ENCODE peak calls at places on chromosomes 12 and 14, in five cellular contexts. D is CD8-positive, alpha-beta T cell; P is psoas muscle; L is gastrocnemius medialis; T is CD8-positive, alpha-beta memory T cell. H is an unnamed sample.

GRCh38 chr12:124506832-124507153 is 60.6 kb downstream of the NCOR2 start:
- DNase-seq in D (no peak), P (no peak), L (no peak), T (no peak), H (no peak)

GRCh38 chr14:88849717-88850116 is 25.3 kb downstream of the TTC8 start:
- DNase-seq in D (no peak), P (no peak), L (no peak), T (no peak), H (no peak)

GRCh38 chr14:55382483-55382882 is 29.1 kb downstream of the ATG14 start:
- DNase-seq in D (no peak), P (no peak), L (no peak), T (no peak), H (no peak)

GRCh38 chr12:100504820-100505219 is 31.2 kb downstream of the NR1H4 start:
- DNase-seq in D (no peak), P (no peak), L (no peak), T (no peak), H (no peak)

GRCh38 chr14:39365354-39365753 is 66.9 kb downstream of the FBXO33 start:
- DNase-seq in D (no peak), P (no peak), L (no peak), T (no peak), H (no peak)

GRCh38 chr12:129927316-129927900 is 23.6 kb upstream of the TMEM132D start:
- DNase-seq in D (no peak), P (no peak), L (no peak), T (no peak), H (no peak)

GRCh38 chr12:7444076-7444475 is at the start of gene CD163L1:
- DNase-seq in D (no peak), P (no peak), L (no peak), T (no peak), H (no peak)

GRCh38 chr14:63200767-63201166 is 3.5 kb upstream of the RHOJ start:
- DNase-seq in D (no peak), P (no peak), L (no peak), T (no peak), H (no peak)

GRCh38 chr14:94575730-94576585 is 5.3 kb upstream of the SERPINA5 start:
- DNase-seq in D (no peak), P (no peak), L (no peak), T (no peak), H (no peak)

GRCh38 chr12:100154472-100155247 is 12.0 kb upstream of the BLTP3B start:
- DNase-seq in D (peak), P (peak), L (peak), T (peak), H (peak)

GRCh38 chr12:25811656-25812126 is 146.8 kb upstream of the RASSF8 start:
- DNase-seq in D (no peak), P (no peak), L (no peak), T (no peak), H (no peak)

GRCh38 chr14:104723651-104724406 is at the start of gene ADSS1:
- DNase-seq in D (peak), P (peak), L (peak), T (peak), H (no peak)

GRCh38 chr12:74415633-74416032 is 122.0 kb upstream of the ATXN7L3B start:
- DNase-seq in D (no peak), P (no peak), L (no peak), T (no peak), H (no peak)

GRCh38 chr12:8698132-8698829 is 490 bp downstream of the RIMKLB start:
- DNase-seq in D (peak), P (peak), L (peak), T (peak), H (no peak)

GRCh38 chr14:22821193-22822016 is 6.2 kb upstream of the SLC7A7 start:
- DNase-seq in D (no peak), P (no peak), L (no peak), T (no peak), H (no peak)

GRCh38 chr12:113401066-113402000 is 2.4 kb downstream of the SDS start:
- DNase-seq in D (no peak), P (no peak), L (no peak), T (no peak), H (no peak)

GRCh38 chr12:14322403-14322802 is 43.1 kb upstream of the ATF7IP start:
- DNase-seq in D (no peak), P (no peak), L (no peak), T (no peak), H (no peak)

GRCh38 chr12:7650091-7650490 is 15.6 kb downstream of the APOBEC1 start:
- DNase-seq in D (no peak), P (no peak), L (no peak), T (no peak), H (no peak)

GRCh38 chr12:6333029-6333428 is 8.8 kb downstream of the TNFRSF1A start:
- DNase-seq in D (peak), P (peak), L (no peak), T (peak), H (no peak)

GRCh38 chr12:94305293-94305957 is 154.2 kb downstream of the CEP83 start:
- DNase-seq in D (no peak), P (no peak), L (no peak), T (no peak), H (no peak)

GRCh38 chr14:72547999-72548398 is 345.9 kb downstream of the DPF3 start:
- DNase-seq in D (no peak), P (no peak), L (no peak), T (no peak), H (no peak)

GRCh38 chr14:98959958-98960616 is 311.9 kb downstream of the BCL11B start:
- DNase-seq in D (no peak), P (no peak), L (no peak), T (no peak), H (no peak)

GRCh38 chr14:21347201-21347600 is 36.6 kb downstream of the SUPT16H start:
- DNase-seq in D (no peak), P (no peak), L (no peak), T (no peak), H (no peak)

GRCh38 chr12:632102-632696 is 31.0 kb downstream of the NINJ2 start:
- DNase-seq in D (no peak), P (peak), L (peak), T (no peak), H (no peak)

GRCh38 chr12:59431266-59431665 is 164.6 kb upstream of the SLC16A7 start:
- DNase-seq in D (no peak), P (no peak), L (no peak), T (no peak), H (no peak)

GRCh38 chr12:4526923-4527546 is 11.7 kb upstream of the RAD51AP1 start:
- DNase-seq in D (no peak), P (no peak), L (no peak), T (peak), H (no peak)

GRCh38 chr14:31071151-31071550 is 45.0 kb upstream of the STRN3 start:
- DNase-seq in D (no peak), P (no peak), L (no peak), T (no peak), H (no peak)

GRCh38 chr12:66813137-66813867 is 134.4 kb upstream of the GRIP1 start:
- DNase-seq in D (no peak), P (no peak), L (no peak), T (no peak), H (no peak)

GRCh38 chr12:64672925-64673409 is 62.7 kb downstream of the RASSF3 start:
- DNase-seq in D (no peak), P (peak), L (no peak), T (peak), H (no peak)

GRCh38 chr12:66312189-66312588 is 9.9 kb downstream of the HELB start:
- DNase-seq in D (no peak), P (no peak), L (no peak), T (no peak), H (no peak)

GRCh38 chr12:66879392-66879791 is 200.5 kb upstream of the GRIP1 start:
- DNase-seq in D (no peak), P (no peak), L (no peak), T (no peak), H (no peak)

DNA sequence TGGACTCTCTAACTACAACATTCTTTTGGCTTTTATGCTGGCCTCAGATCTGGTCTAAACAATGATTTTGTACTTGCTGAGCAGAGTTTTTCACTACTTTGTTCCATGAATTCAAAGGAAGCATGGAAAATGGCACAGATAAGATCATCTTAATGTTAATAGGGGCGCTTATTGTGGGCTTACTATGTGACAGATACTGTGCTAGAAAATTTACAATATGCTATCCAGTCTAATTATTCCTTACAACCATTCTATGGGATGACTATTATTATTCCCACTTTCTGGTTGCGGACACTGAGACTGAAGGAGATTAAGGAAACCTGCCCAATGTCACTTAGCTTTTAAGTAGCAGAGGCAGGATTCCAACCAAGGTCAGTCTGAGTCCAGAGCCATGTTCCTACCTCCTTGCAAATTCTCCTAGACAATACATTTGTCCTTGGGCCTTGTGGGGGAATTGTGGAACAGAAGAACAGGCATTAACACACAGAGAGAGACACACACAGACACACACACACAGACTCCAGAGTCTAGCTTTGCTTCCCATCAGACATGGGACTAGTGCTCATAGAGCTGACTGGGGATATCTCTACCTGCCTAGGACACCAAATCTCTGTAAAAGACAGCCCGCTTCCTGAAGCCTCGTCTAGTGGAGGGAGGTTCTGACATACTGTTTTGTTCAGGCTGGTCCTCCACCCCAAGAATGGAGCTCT is 107.7 kb downstream of the SLC38A1 start:
- DNase-seq in D (no peak), P (no peak), L (no peak), T (no peak), H (no peak)
- H3K27ac ChIP-seq in D (no peak), P (no peak), L (no peak), T (no peak), H (no peak)

DNA sequence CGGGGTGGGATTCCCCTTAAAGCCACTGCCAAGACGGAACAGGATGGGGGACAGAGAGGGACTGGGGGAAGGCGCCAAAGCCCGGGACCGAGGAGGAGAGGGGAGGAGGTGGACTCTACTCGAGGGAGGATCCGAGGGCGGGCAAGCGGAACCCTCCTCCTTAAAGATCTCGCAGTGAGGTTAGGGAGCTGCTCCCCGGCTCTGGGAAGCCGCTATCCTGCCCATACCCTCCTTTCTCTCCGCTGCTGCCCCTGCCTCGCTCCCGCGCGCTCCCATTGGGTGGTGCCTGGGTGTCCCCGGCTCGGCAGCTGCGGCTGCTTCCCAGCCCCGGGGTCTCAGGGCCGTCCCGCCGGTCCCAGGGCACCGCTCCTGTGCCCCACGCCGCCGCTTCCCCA is 16.4 kb downstream of the KRT18 start:
- DNase-seq in D (no peak), P (peak), L (no peak), T (no peak), H (no peak)
- H3K4me3 ChIP-seq in D (no peak), P (no peak), L (peak), T (no peak), H (no peak)

GRCh38 chr14:91412939-91413338 is 4.7 kb downstream of the CCDC88C start:
- DNase-seq in D (no peak), P (no peak), L (no peak), T (no peak), H (no peak)

GRCh38 chr14:91414475-91415342 is 2.9 kb downstream of the CCDC88C start:
- DNase-seq in D (no peak), P (no peak), L (no peak), T (no peak), H (no peak)

GRCh38 chr14:91410781-91411536 is 6.7 kb downstream of the CCDC88C start:
- DNase-seq in D (no peak), P (no peak), L (no peak), T (no peak), H (no peak)

GRCh38 chr14:91415794-91416743 is 1.6 kb downstream of the CCDC88C start:
- DNase-seq in D (peak), P (no peak), L (no peak), T (peak), H (no peak)

GRCh38 chr14:91413547-91414474 is 3.8 kb downstream of the CCDC88C start:
- DNase-seq in D (peak), P (no peak), L (no peak), T (peak), H (no peak)
- H3K27ac ChIP-seq in D (peak), P (no peak), L (no peak), T (peak), H (no peak)

GRCh38 chr12:92218394-92219077 is 72.9 kb upstream of the BTG1 start:
- DNase-seq in D (no peak), P (no peak), L (no peak), T (no peak), H (no peak)
- H3K4me3 ChIP-seq in D (no peak), P (no peak), L (no peak), T (no peak), H (no peak)

GRCh38 chr14:33551963-33552362 is 398.9 kb downstream of the EGLN3 start:
- DNase-seq in D (no peak), P (no peak), L (no peak), T (no peak), H (no peak)
- H3K27ac ChIP-seq in D (no peak), P (no peak), L (no peak), T (no peak), H (no peak)

DNA sequence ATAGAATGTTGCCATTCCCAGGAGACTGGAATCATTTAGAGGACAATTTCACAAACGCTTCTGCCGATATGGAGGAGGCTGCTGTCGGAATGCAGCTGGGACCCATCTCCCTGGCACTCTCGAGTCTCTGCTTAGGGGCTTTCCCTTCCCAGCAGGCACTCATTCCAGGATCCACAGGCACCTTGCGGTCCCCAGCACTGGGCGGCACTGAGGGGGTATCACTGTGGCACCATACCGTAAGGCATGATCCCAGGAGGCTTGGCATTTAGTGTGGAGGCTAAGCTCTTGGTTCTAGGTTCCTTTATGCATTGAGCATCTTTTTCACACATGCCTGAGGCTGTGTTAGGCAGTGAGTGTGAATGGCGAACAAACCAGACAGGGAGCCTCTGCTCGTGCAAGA is 36.6 kb upstream of the LTBP2 start:
- DNase-seq in D (no peak), P (no peak), L (no peak), T (no peak), H (no peak)
- H3K4me3 ChIP-seq in D (no peak), P (no peak), L (no peak), T (no peak), H (no peak)